ENCODE peak calls at places on chromosome 18, in eight cellular contexts. One of them, this sample, is unnamed.
A peak's percentile ranks its signal among the peaks of the same experiment; 100 is the strongest.

GRCh38 chr18:36829362-36830140 is 624 bp downstream of the KIAA1328 start:
- DNase-seq in thyroid gland: peak; percentile 12
- DNase-seq in AG09309: no peak
- DNase-seq in left ventricle myocardium inferior: no peak
- DNase-seq in epithelial cell of esophagus: peak; percentile 35
- DNase-seq in MM.1S: no peak
- DNase-seq in choroid plexus epithelial cell: peak; percentile 39
- DNase-seq in cardiac muscle cell: peak; percentile 14
- DNase-seq in this sample: peak; percentile 34

GRCh38 chr18:45374878-45375630 is 240.2 kb upstream of the SLC14A2 start:
- DNase-seq in thyroid gland: no peak
- DNase-seq in AG09309: no peak
- DNase-seq in left ventricle myocardium inferior: no peak
- DNase-seq in epithelial cell of esophagus: peak; percentile 60
- DNase-seq in MM.1S: no peak
- DNase-seq in choroid plexus epithelial cell: no peak
- DNase-seq in cardiac muscle cell: no peak
- DNase-seq in this sample: no peak

GRCh38 chr18:47936975-47937374 is 6.5 kb upstream of the SMAD2 start:
- DNase-seq in thyroid gland: no peak
- DNase-seq in AG09309: no peak
- DNase-seq in left ventricle myocardium inferior: no peak
- DNase-seq in epithelial cell of esophagus: no peak
- DNase-seq in MM.1S: no peak
- DNase-seq in choroid plexus epithelial cell: no peak
- DNase-seq in cardiac muscle cell: no peak
- DNase-seq in this sample: no peak

GRCh38 chr18:31409301-31409700 is 32.7 kb downstream of the DSG4 start:
- DNase-seq in thyroid gland: no peak
- DNase-seq in AG09309: no peak
- DNase-seq in left ventricle myocardium inferior: no peak
- DNase-seq in epithelial cell of esophagus: no peak
- DNase-seq in MM.1S: no peak
- DNase-seq in choroid plexus epithelial cell: no peak
- DNase-seq in cardiac muscle cell: no peak
- DNase-seq in this sample: no peak

GRCh38 chr18:22467760-22468553 is 50.2 kb upstream of the CTAGE1 start:
- DNase-seq in thyroid gland: no peak
- DNase-seq in AG09309: peak; percentile 96
- DNase-seq in left ventricle myocardium inferior: no peak
- DNase-seq in epithelial cell of esophagus: peak; percentile 99
- DNase-seq in MM.1S: no peak
- DNase-seq in choroid plexus epithelial cell: peak; percentile 96
- DNase-seq in cardiac muscle cell: no peak
- DNase-seq in this sample: peak; percentile 100

GRCh38 chr18:65791753-65792152 is 40.9 kb downstream of the CDH7 start:
- DNase-seq in thyroid gland: no peak
- DNase-seq in AG09309: no peak
- DNase-seq in left ventricle myocardium inferior: no peak
- DNase-seq in epithelial cell of esophagus: no peak
- DNase-seq in MM.1S: no peak
- DNase-seq in choroid plexus epithelial cell: no peak
- DNase-seq in cardiac muscle cell: no peak
- DNase-seq in this sample: no peak

GRCh38 chr18:57428221-57429150 is 6.7 kb upstream of the ONECUT2 start:
- DNase-seq in thyroid gland: no peak
- DNase-seq in AG09309: no peak
- DNase-seq in left ventricle myocardium inferior: no peak
- DNase-seq in epithelial cell of esophagus: no peak
- DNase-seq in MM.1S: no peak
- DNase-seq in choroid plexus epithelial cell: no peak
- DNase-seq in cardiac muscle cell: no peak
- DNase-seq in this sample: no peak

GRCh38 chr18:48529796-48530195 is 9.0 kb upstream of the CTIF start:
- DNase-seq in thyroid gland: peak; percentile 65
- DNase-seq in AG09309: peak; percentile 71
- DNase-seq in left ventricle myocardium inferior: no peak
- DNase-seq in epithelial cell of esophagus: peak; percentile 81
- DNase-seq in MM.1S: no peak
- DNase-seq in choroid plexus epithelial cell: peak; percentile 83
- DNase-seq in cardiac muscle cell: no peak
- DNase-seq in this sample: peak; percentile 32

GRCh38 chr18:21489119-21489750 is 111.3 kb downstream of the ESCO1 start:
- DNase-seq in thyroid gland: peak; percentile 39
- DNase-seq in AG09309: no peak
- DNase-seq in left ventricle myocardium inferior: no peak
- DNase-seq in epithelial cell of esophagus: peak; percentile 74
- DNase-seq in MM.1S: peak; percentile 41
- DNase-seq in choroid plexus epithelial cell: peak; percentile 84
- DNase-seq in cardiac muscle cell: peak; percentile 81
- DNase-seq in this sample: peak; percentile 65

GRCh38 chr18:31134988-31135529 is 27.6 kb downstream of the DSC1 start:
- DNase-seq in thyroid gland: no peak
- DNase-seq in AG09309: no peak
- DNase-seq in left ventricle myocardium inferior: no peak
- DNase-seq in epithelial cell of esophagus: no peak
- DNase-seq in MM.1S: no peak
- DNase-seq in choroid plexus epithelial cell: no peak
- DNase-seq in cardiac muscle cell: no peak
- DNase-seq in this sample: no peak

GRCh38 chr18:31498450-31499156 is 626 bp downstream of the DSG2 start:
- DNase-seq in thyroid gland: peak; percentile 45
- DNase-seq in AG09309: no peak
- DNase-seq in left ventricle myocardium inferior: no peak
- DNase-seq in epithelial cell of esophagus: no peak
- DNase-seq in MM.1S: no peak
- DNase-seq in choroid plexus epithelial cell: no peak
- DNase-seq in cardiac muscle cell: no peak
- DNase-seq in this sample: no peak

GRCh38 chr18:47345996-47346395 is 94.5 kb upstream of the SKOR2 start:
- DNase-seq in thyroid gland: no peak
- DNase-seq in AG09309: no peak
- DNase-seq in left ventricle myocardium inferior: no peak
- DNase-seq in epithelial cell of esophagus: no peak
- DNase-seq in MM.1S: no peak
- DNase-seq in choroid plexus epithelial cell: no peak
- DNase-seq in cardiac muscle cell: no peak
- DNase-seq in this sample: no peak

GRCh38 chr18:45245036-45245638 is 370.1 kb upstream of the SLC14A2 start:
- DNase-seq in thyroid gland: no peak
- DNase-seq in AG09309: no peak
- DNase-seq in left ventricle myocardium inferior: no peak
- DNase-seq in epithelial cell of esophagus: no peak
- DNase-seq in MM.1S: no peak
- DNase-seq in choroid plexus epithelial cell: no peak
- DNase-seq in cardiac muscle cell: no peak
- DNase-seq in this sample: peak; percentile 43

GRCh38 chr18:76618721-76619120 is 123.7 kb upstream of the ZNF516 start:
- DNase-seq in thyroid gland: no peak
- DNase-seq in AG09309: no peak
- DNase-seq in left ventricle myocardium inferior: no peak
- DNase-seq in epithelial cell of esophagus: no peak
- DNase-seq in MM.1S: no peak
- DNase-seq in choroid plexus epithelial cell: no peak
- DNase-seq in cardiac muscle cell: no peak
- DNase-seq in this sample: no peak

GRCh38 chr18:199768-200167 is 41.4 kb downstream of the USP14 start:
- DNase-seq in thyroid gland: no peak
- DNase-seq in AG09309: no peak
- DNase-seq in left ventricle myocardium inferior: no peak
- DNase-seq in epithelial cell of esophagus: no peak
- DNase-seq in MM.1S: no peak
- DNase-seq in choroid plexus epithelial cell: no peak
- DNase-seq in cardiac muscle cell: no peak
- DNase-seq in this sample: no peak

GRCh38 chr18:26568926-26569700 is 20.8 kb upstream of the KCTD1 start:
- DNase-seq in thyroid gland: no peak
- DNase-seq in AG09309: no peak
- DNase-seq in left ventricle myocardium inferior: no peak
- DNase-seq in epithelial cell of esophagus: peak; percentile 51
- DNase-seq in MM.1S: no peak
- DNase-seq in choroid plexus epithelial cell: no peak
- DNase-seq in cardiac muscle cell: peak; percentile 59
- DNase-seq in this sample: no peak

GRCh38 chr18:3360211-3360610 is 89.8 kb upstream of the TGIF1 start:
- DNase-seq in thyroid gland: no peak
- DNase-seq in AG09309: no peak
- DNase-seq in left ventricle myocardium inferior: no peak
- DNase-seq in epithelial cell of esophagus: no peak
- DNase-seq in MM.1S: no peak
- DNase-seq in choroid plexus epithelial cell: no peak
- DNase-seq in cardiac muscle cell: no peak
- DNase-seq in this sample: no peak

GRCh38 chr18:58768293-58768974 is 96.2 kb upstream of the ZNF532 start:
- DNase-seq in thyroid gland: peak; percentile 96
- DNase-seq in AG09309: no peak
- DNase-seq in left ventricle myocardium inferior: peak; percentile 73
- DNase-seq in epithelial cell of esophagus: peak; percentile 93
- DNase-seq in MM.1S: peak; percentile 68
- DNase-seq in choroid plexus epithelial cell: peak; percentile 67
- DNase-seq in cardiac muscle cell: peak; percentile 88
- DNase-seq in this sample: peak; percentile 43

GRCh38 chr18:60019463-60019840 is 119.7 kb downstream of the PMAIP1 start:
- DNase-seq in thyroid gland: no peak
- DNase-seq in AG09309: peak; percentile 71
- DNase-seq in left ventricle myocardium inferior: no peak
- DNase-seq in epithelial cell of esophagus: peak; percentile 74
- DNase-seq in MM.1S: no peak
- DNase-seq in choroid plexus epithelial cell: peak; percentile 89
- DNase-seq in cardiac muscle cell: no peak
- DNase-seq in this sample: peak; percentile 53

DNA sequence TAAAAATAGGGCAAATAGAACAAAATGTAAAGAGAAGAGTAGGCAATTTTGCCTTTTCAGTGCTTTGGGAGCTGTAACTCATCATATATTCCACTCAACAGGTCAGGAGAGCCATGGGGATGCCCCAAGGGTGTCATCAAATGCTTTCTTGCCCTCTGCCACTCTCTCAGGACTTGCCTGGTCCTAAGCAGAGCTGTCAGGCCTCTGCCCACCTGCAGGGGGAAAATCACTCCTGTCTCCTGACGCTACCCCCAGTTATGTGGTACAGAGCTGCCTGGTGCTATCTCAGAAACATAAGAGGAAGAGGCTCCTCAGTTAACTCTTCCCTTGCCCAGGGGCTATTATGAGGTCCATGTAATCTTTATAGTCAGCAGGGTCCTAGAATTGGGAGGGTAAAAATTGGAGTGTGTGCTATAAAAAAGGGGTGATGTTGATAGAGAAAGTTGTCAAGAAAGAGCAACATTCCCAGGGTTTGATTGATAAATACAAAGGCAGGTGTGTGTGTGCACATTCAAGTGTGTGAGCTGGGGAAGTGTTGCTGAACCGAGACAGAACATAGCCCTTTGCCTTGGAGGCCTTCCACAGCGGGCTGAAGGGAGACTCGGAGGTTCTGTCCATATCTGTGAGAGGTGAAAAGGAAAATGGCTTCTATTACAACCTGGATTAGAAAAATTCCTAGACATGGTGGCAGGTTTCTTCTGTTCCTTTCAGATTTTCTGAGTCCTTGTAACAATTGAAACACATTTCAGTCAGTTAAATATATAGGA is 25.4 kb downstream of the PTPRM start:
- DNase-seq in thyroid gland: peak; percentile 77
- DNase-seq in AG09309: no peak
- DNase-seq in left ventricle myocardium inferior: no peak
- DNase-seq in epithelial cell of esophagus: no peak
- DNase-seq in MM.1S: no peak
- DNase-seq in choroid plexus epithelial cell: no peak
- DNase-seq in cardiac muscle cell: peak; percentile 40
- DNase-seq in this sample: no peak
- TF ChIP-seq CTCF in thyroid gland: no peak
- TF ChIP-seq CTCF in AG09309: peak; percentile 9
- TF ChIP-seq CTCF in left ventricle myocardium inferior: peak; percentile 38
- TF ChIP-seq CTCF in epithelial cell of esophagus: no peak
- TF ChIP-seq CTCF in MM.1S: no peak
- TF ChIP-seq CTCF in choroid plexus epithelial cell: peak; percentile 38
- TF ChIP-seq CTCF in cardiac muscle cell: no peak
- TF ChIP-seq CTCF in this sample: peak; percentile 12

GRCh38 chr18:63440219-63440618 is 17.9 kb upstream of the VPS4B start:
- DNase-seq in thyroid gland: peak; percentile 96
- DNase-seq in AG09309: no peak
- DNase-seq in left ventricle myocardium inferior: peak; percentile 19
- DNase-seq in epithelial cell of esophagus: peak; percentile 55
- DNase-seq in MM.1S: no peak
- DNase-seq in choroid plexus epithelial cell: no peak
- DNase-seq in cardiac muscle cell: no peak
- DNase-seq in this sample: peak; percentile 34
- H3K4me3 ChIP-seq in thyroid gland: no peak overlapping the region
- H3K4me3 ChIP-seq in AG09309: no peak overlapping the region
- H3K4me3 ChIP-seq in left ventricle myocardium inferior: no peak overlapping the region
- H3K4me3 ChIP-seq in epithelial cell of esophagus: no peak overlapping the region
- H3K4me3 ChIP-seq in MM.1S: no peak overlapping the region
- H3K4me3 ChIP-seq in choroid plexus epithelial cell: no peak overlapping the region
- H3K4me3 ChIP-seq in cardiac muscle cell: no peak overlapping the region
- H3K4me3 ChIP-seq in this sample: no peak overlapping the region

DNA sequence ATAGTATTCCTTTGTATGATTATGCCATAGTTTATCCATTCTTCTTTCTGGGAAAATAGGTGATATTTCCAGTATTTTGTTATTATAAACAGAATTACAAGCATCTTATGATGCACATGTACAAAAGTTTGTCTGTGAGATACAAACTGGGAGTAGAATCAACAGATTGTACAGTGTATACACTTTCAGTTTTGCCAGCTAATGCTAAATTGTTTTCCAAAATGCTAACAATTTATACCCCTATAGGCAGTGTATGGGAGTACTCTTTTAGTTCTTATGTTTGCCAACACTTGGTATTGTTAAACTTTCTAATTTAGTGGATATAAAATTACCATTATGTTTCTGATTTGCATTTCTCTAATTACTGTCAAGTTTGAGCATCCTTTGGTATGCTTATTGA is 31.0 kb upstream of the TNFRSF11A start:
- DNase-seq in thyroid gland: no peak
- DNase-seq in AG09309: no peak
- DNase-seq in left ventricle myocardium inferior: no peak
- DNase-seq in epithelial cell of esophagus: no peak
- DNase-seq in MM.1S: no peak
- DNase-seq in choroid plexus epithelial cell: no peak
- DNase-seq in cardiac muscle cell: no peak
- DNase-seq in this sample: no peak
- TF ChIP-seq CTCF in thyroid gland: no peak
- TF ChIP-seq CTCF in AG09309: no peak
- TF ChIP-seq CTCF in left ventricle myocardium inferior: no peak
- TF ChIP-seq CTCF in epithelial cell of esophagus: no peak
- TF ChIP-seq CTCF in MM.1S: no peak
- TF ChIP-seq CTCF in choroid plexus epithelial cell: no peak
- TF ChIP-seq CTCF in cardiac muscle cell: no peak
- TF ChIP-seq CTCF in this sample: no peak

DNA sequence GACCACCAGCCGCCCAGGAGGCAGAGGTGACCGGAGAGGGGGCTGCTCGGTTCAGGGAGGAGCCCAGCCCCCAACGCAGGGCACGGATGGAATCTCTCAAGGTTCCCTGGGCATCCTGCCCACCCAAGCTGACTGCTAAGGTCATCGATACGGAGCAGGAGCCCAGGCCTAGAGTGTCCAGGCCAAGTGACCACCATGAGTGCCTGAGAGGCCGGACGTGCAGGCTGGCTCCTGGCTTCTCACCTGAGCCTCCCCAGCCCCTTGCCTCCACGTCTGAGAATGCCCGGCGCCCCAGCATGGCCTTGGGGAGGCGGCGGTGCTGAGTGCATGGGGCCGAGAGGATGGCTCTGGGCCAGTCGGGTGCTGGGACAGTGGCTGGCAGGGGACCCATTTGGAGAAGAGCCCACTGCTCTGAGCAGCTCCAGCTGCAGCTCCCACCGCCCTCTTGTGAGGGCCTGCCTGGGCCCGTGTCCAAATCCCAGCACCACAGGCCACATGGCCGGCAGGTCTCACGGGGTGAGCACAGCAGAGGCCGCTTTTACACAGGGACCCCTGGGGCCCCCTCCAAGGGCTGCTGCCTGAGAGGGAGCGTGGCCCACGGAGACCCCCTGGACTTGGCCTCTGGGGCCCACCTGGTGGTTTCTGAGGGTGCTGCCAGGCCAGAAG is 102.8 kb upstream of the CTDP1 start:
- DNase-seq in thyroid gland: peak; percentile 92
- DNase-seq in AG09309: no peak
- DNase-seq in left ventricle myocardium inferior: peak; percentile 84
- DNase-seq in epithelial cell of esophagus: no peak
- DNase-seq in MM.1S: no peak
- DNase-seq in choroid plexus epithelial cell: peak; percentile 67
- DNase-seq in cardiac muscle cell: no peak
- DNase-seq in this sample: peak; percentile 24
- H3K4me3 ChIP-seq in thyroid gland: no peak overlapping the region
- H3K4me3 ChIP-seq in AG09309: no peak overlapping the region
- H3K4me3 ChIP-seq in left ventricle myocardium inferior: peak overlapping the region; percentile 22
- H3K4me3 ChIP-seq in epithelial cell of esophagus: no peak overlapping the region
- H3K4me3 ChIP-seq in MM.1S: no peak overlapping the region
- H3K4me3 ChIP-seq in choroid plexus epithelial cell: no peak overlapping the region
- H3K4me3 ChIP-seq in cardiac muscle cell: no peak overlapping the region
- H3K4me3 ChIP-seq in this sample: no peak overlapping the region

This sample was measured in fibroblast of the aortic adventitia.